ENCODE peak calls at places on chromosomes 16 and 17, in six cellular contexts. One of them, this sample, is unnamed.

GRCh38 chr16:80903616-80904015 is 99.2 kb upstream of the CDYL2 start:
- DNase-seq in body of pancreas: no peak
- DNase-seq in CD4-positive, CD25-positive, alpha-beta regulatory T cell: no peak
- DNase-seq in foreskin keratinocyte: no peak
- DNase-seq in right cardiac atrium: no peak
- DNase-seq in tibial nerve: no peak
- DNase-seq in this sample: no peak

GRCh38 chr17:56297142-56297541 is 143.9 kb downstream of the ANKFN1 start:
- DNase-seq in tibial nerve: no peak
- DNase-seq in foreskin keratinocyte: no peak
- DNase-seq in body of pancreas: no peak
- DNase-seq in right cardiac atrium: no peak
- DNase-seq in CD4-positive, CD25-positive, alpha-beta regulatory T cell: no peak
- DNase-seq in this sample: no peak

GRCh38 chr16:11098601-11099377 is 154.4 kb downstream of the CLEC16A start:
- DNase-seq in tibial nerve: no peak
- DNase-seq in right cardiac atrium: peak; percentile 26
- DNase-seq in CD4-positive, CD25-positive, alpha-beta regulatory T cell: no peak
- DNase-seq in foreskin keratinocyte: no peak
- DNase-seq in body of pancreas: no peak
- DNase-seq in this sample: no peak

GRCh38 chr17:62681061-62681938 is 53.8 kb downstream of the MRC2 start:
- DNase-seq in body of pancreas: no peak
- DNase-seq in foreskin keratinocyte: no peak
- DNase-seq in tibial nerve: no peak
- DNase-seq in CD4-positive, CD25-positive, alpha-beta regulatory T cell: no peak
- DNase-seq in right cardiac atrium: no peak
- DNase-seq in this sample: no peak

GRCh38 chr16:30369091-30369937 is 980 bp downstream of the TBC1D10B start:
- DNase-seq in right cardiac atrium: peak; percentile 68
- DNase-seq in CD4-positive, CD25-positive, alpha-beta regulatory T cell: peak; percentile 22
- DNase-seq in foreskin keratinocyte: no peak
- DNase-seq in body of pancreas: no peak
- DNase-seq in tibial nerve: no peak
- DNase-seq in this sample: peak; percentile 26

GRCh38 chr17:83086197-83086880 is 6.9 kb downstream of the METRNL start:
- DNase-seq in body of pancreas: no peak
- DNase-seq in CD4-positive, CD25-positive, alpha-beta regulatory T cell: no peak
- DNase-seq in right cardiac atrium: no peak
- DNase-seq in tibial nerve: no peak
- DNase-seq in foreskin keratinocyte: no peak
- DNase-seq in this sample: no peak

GRCh38 chr17:83183150-83183820 is 103.9 kb downstream of the METRNL start:
- DNase-seq in CD4-positive, CD25-positive, alpha-beta regulatory T cell: no peak
- DNase-seq in foreskin keratinocyte: no peak
- DNase-seq in right cardiac atrium: peak; percentile 59
- DNase-seq in tibial nerve: peak; percentile 4
- DNase-seq in body of pancreas: no peak
- DNase-seq in this sample: no peak

GRCh38 chr16:12245088-12245922 is 268.8 kb downstream of the SNX29 start:
- DNase-seq in right cardiac atrium: no peak
- DNase-seq in body of pancreas: no peak
- DNase-seq in tibial nerve: no peak
- DNase-seq in CD4-positive, CD25-positive, alpha-beta regulatory T cell: no peak
- DNase-seq in foreskin keratinocyte: no peak
- DNase-seq in this sample: no peak

GRCh38 chr16:70161350-70161749 is 12.2 kb upstream of the CLEC18C start:
- DNase-seq in tibial nerve: no peak
- DNase-seq in right cardiac atrium: no peak
- DNase-seq in foreskin keratinocyte: no peak
- DNase-seq in body of pancreas: no peak
- DNase-seq in CD4-positive, CD25-positive, alpha-beta regulatory T cell: no peak
- DNase-seq in this sample: no peak

GRCh38 chr17:7841309-7841621 is 7.2 kb downstream of the KDM6B start:
- DNase-seq in tibial nerve: no peak
- DNase-seq in CD4-positive, CD25-positive, alpha-beta regulatory T cell: no peak
- DNase-seq in foreskin keratinocyte: no peak
- DNase-seq in body of pancreas: no peak
- DNase-seq in right cardiac atrium: no peak
- DNase-seq in this sample: no peak

GRCh38 chr17:44324092-44324570 is 492 bp downstream of the SLC25A39 start:
- DNase-seq in body of pancreas: peak; percentile 40
- DNase-seq in CD4-positive, CD25-positive, alpha-beta regulatory T cell: no peak
- DNase-seq in tibial nerve: no peak
- DNase-seq in foreskin keratinocyte: no peak
- DNase-seq in right cardiac atrium: no peak
- DNase-seq in this sample: no peak

GRCh38 chr17:44324571-44325275 is at the start of gene SLC25A39:
- DNase-seq in foreskin keratinocyte: peak; percentile 83
- DNase-seq in CD4-positive, CD25-positive, alpha-beta regulatory T cell: peak; percentile 95
- DNase-seq in right cardiac atrium: peak; percentile 98
- DNase-seq in tibial nerve: peak; percentile 87
- DNase-seq in body of pancreas: peak; percentile 96
- DNase-seq in this sample: peak; percentile 95

GRCh38 chr17:44321246-44322120 is 3.1 kb downstream of the SLC25A39 start:
- DNase-seq in right cardiac atrium: no peak
- DNase-seq in body of pancreas: no peak
- DNase-seq in foreskin keratinocyte: no peak
- DNase-seq in CD4-positive, CD25-positive, alpha-beta regulatory T cell: no peak
- DNase-seq in tibial nerve: no peak
- DNase-seq in this sample: no peak

GRCh38 chr17:44322236-44322895 is 2.3 kb downstream of the SLC25A39 start:
- DNase-seq in foreskin keratinocyte: no peak
- DNase-seq in CD4-positive, CD25-positive, alpha-beta regulatory T cell: no peak
- DNase-seq in right cardiac atrium: no peak
- DNase-seq in body of pancreas: no peak
- DNase-seq in tibial nerve: no peak
- DNase-seq in this sample: no peak

DNA sequence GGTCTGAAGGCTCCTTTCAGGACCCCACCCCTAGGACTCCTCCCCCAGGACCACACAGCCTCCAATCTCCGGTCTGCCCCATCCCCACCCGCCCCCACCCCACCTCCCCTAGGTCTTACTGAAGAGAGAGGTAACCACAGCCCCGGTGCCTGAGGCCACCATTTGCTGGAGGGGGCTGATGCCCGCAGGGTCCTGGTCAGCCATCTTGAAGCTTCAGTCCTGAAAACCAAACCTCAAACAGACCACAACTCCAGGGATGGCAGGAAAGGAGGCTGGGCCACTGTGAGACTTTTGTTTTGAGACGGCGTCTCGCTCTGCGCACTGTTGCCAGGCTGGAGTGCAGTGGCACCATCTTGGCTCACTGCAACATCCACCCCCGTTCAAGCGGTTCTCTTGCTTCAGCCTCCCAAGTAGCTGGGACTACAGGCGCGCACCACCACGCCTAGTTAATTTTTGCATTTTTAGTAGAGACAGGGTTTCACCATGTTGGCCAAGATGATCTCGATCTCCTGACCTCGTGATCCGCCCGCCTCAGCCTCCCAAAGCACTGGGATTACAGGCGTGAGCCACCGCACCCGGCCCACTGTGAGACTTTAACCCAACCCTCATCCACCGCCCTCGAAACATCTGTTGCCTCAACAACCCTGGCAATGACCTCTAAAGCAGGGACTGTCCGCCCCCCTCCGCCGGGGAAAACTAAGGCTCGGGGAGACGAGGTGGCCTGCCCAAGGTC is 1.1 kb downstream of the SLC25A39 start:
- DNase-seq in foreskin keratinocyte: no peak
- DNase-seq in body of pancreas: no peak
- DNase-seq in CD4-positive, CD25-positive, alpha-beta regulatory T cell: no peak
- DNase-seq in tibial nerve: no peak
- DNase-seq in right cardiac atrium: no peak
- DNase-seq in this sample: no peak
- H3K27ac ChIP-seq in foreskin keratinocyte: peak overlapping the region; percentile 39
- H3K27ac ChIP-seq in body of pancreas: no peak overlapping the region
- H3K27ac ChIP-seq in CD4-positive, CD25-positive, alpha-beta regulatory T cell: no peak overlapping the region
- H3K27ac ChIP-seq in tibial nerve: no peak overlapping the region
- H3K27ac ChIP-seq in right cardiac atrium: no peak overlapping the region
- H3K27ac ChIP-seq in this sample: no peak overlapping the region

GRCh38 chr16:64969221-64969620 is 152.6 kb downstream of the CDH11 start:
- DNase-seq in tibial nerve: no peak
- DNase-seq in CD4-positive, CD25-positive, alpha-beta regulatory T cell: no peak
- DNase-seq in right cardiac atrium: no peak
- DNase-seq in body of pancreas: no peak
- DNase-seq in foreskin keratinocyte: no peak
- DNase-seq in this sample: no peak
- H3K27ac ChIP-seq in tibial nerve: no peak overlapping the region
- H3K27ac ChIP-seq in CD4-positive, CD25-positive, alpha-beta regulatory T cell: no peak overlapping the region
- H3K27ac ChIP-seq in right cardiac atrium: no peak overlapping the region
- H3K27ac ChIP-seq in body of pancreas: no peak overlapping the region
- H3K27ac ChIP-seq in foreskin keratinocyte: no peak overlapping the region
- H3K27ac ChIP-seq in this sample: no peak overlapping the region

GRCh38 chr17:21453144-21453982 is 77.2 kb downstream of the KCNJ12 start:
- DNase-seq in body of pancreas: no peak
- DNase-seq in foreskin keratinocyte: no peak
- DNase-seq in CD4-positive, CD25-positive, alpha-beta regulatory T cell: no peak
- DNase-seq in right cardiac atrium: no peak
- DNase-seq in tibial nerve: no peak
- DNase-seq in this sample: no peak
- H3K27ac ChIP-seq in body of pancreas: no peak overlapping the region
- H3K27ac ChIP-seq in foreskin keratinocyte: no peak overlapping the region
- H3K27ac ChIP-seq in CD4-positive, CD25-positive, alpha-beta regulatory T cell: no peak overlapping the region
- H3K27ac ChIP-seq in right cardiac atrium: no peak overlapping the region
- H3K27ac ChIP-seq in tibial nerve: no peak overlapping the region
- H3K27ac ChIP-seq in this sample: no peak overlapping the region

GRCh38 chr17:66787914-66788313 is 47.0 kb upstream of the CACNG5 start:
- DNase-seq in tibial nerve: no peak
- DNase-seq in CD4-positive, CD25-positive, alpha-beta regulatory T cell: no peak
- DNase-seq in right cardiac atrium: no peak
- DNase-seq in foreskin keratinocyte: peak; percentile 45
- DNase-seq in body of pancreas: no peak
- DNase-seq in this sample: no peak
- H3K27ac ChIP-seq in tibial nerve: no peak overlapping the region
- H3K27ac ChIP-seq in CD4-positive, CD25-positive, alpha-beta regulatory T cell: no peak overlapping the region
- H3K27ac ChIP-seq in right cardiac atrium: peak overlapping the region; percentile 14
- H3K27ac ChIP-seq in foreskin keratinocyte: no peak overlapping the region
- H3K27ac ChIP-seq in body of pancreas: no peak overlapping the region
- H3K27ac ChIP-seq in this sample: no peak overlapping the region